ENCODE peak calls at places on chromosomes 12 and 14, in four cellular contexts. U, M, G and Q are unnamed samples.

GRCh38 chr12:101076940-101077351 is 133.1 kb downstream of the SLC5A8 start:
- DNase-seq in U (no peak), G (no peak), M (no peak), Q (no peak)

GRCh38 chr12:102452605-102453004 is 27.8 kb downstream of the IGF1 start:
- DNase-seq in U (no peak), M (no peak), G (no peak), Q (no peak)

GRCh38 chr12:117853600-117853999 is 115.2 kb downstream of the KSR2 start:
- DNase-seq in G (no peak), U (no peak), M (no peak), Q (no peak)

GRCh38 chr14:104872469-104873341 is 7.6 kb downstream of the CEP170B start:
- DNase-seq in G (no peak), U (no peak), M (no peak), Q (no peak)

GRCh38 chr14:34562776-34563150 is 23.3 kb upstream of the EAPP start:
- DNase-seq in U (no peak), G (no peak), M (no peak), Q (no peak)

GRCh38 chr14:61174395-61175386 is 106.4 kb downstream of the TMEM30B start:
- DNase-seq in G (no peak), U (no peak), M (no peak), Q (no peak)

GRCh38 chr14:50060871-50061663 is 55.3 kb downstream of the VCPKMT start:
- DNase-seq in U (no peak), G (no peak), M (peak; percentile 68), Q (peak; percentile 73)

GRCh38 chr14:31025335-31026075 is at the start of gene AP4S1:
- DNase-seq in G (no peak), M (peak; percentile 42), U (peak; percentile 19), Q (no peak)

GRCh38 chr14:21202463-21203358 is 46.8 kb upstream of the OR5AU1 start:
- DNase-seq in U (no peak), M (no peak), G (no peak), Q (peak; percentile 9)

GRCh38 chr12:9751204-9752144 is 9.2 kb downstream of the CD69 start:
- DNase-seq in U (no peak), G (no peak), M (peak; percentile 24), Q (peak; percentile 41)

GRCh38 chr12:5806376-5807089 is 138.5 kb downstream of the ANO2 start:
- DNase-seq in G (no peak), M (no peak), U (no peak), Q (no peak)

GRCh38 chr12:13428538-13429265 is 232.2 kb downstream of the EMP1 start:
- DNase-seq in G (no peak), M (no peak), U (no peak), Q (no peak)

GRCh38 chr12:14601692-14602091 is 34.0 kb upstream of the PLBD1 start:
- DNase-seq in M (no peak), U (no peak), G (no peak), Q (no peak)

GRCh38 chr12:23098110-23099049 is 473.4 kb downstream of the ETNK1 start:
- DNase-seq in G (no peak), U (no peak), M (no peak), Q (no peak)

GRCh38 chr12:63966603-63966975 is 122.1 kb downstream of the SRGAP1 start:
- DNase-seq in G (no peak), U (no peak), M (no peak), Q (no peak)

GRCh38 chr12:78392918-78393317 is 471.7 kb upstream of the SYT1 start:
- DNase-seq in M (no peak), G (no peak), U (no peak), Q (no peak)

GRCh38 chr12:115433014-115433634 is 749.1 kb upstream of the TBX3 start:
- DNase-seq in M (no peak), U (no peak), G (no peak), Q (no peak)

GRCh38 chr12:121628037-121628436 is 1.7 kb downstream of the ORAI1 start:
- DNase-seq in M (peak; percentile 13), U (no peak), G (no peak), Q (peak; percentile 12)

GRCh38 chr12:49039421-49040363 is 20.9 kb downstream of the KMT2D start:
- DNase-seq in U (no peak), G (no peak), M (no peak), Q (no peak)

GRCh38 chr12:56987551-56988053 is 18.7 kb downstream of the ZBTB39 start:
- DNase-seq in U (peak; percentile 54), G (no peak), M (peak; percentile 81), Q (peak; percentile 54)

GRCh38 chr14:101854366-101854765 is 92.9 kb downstream of the PPP2R5C start:
- DNase-seq in G (no peak), U (no peak), M (no peak), Q (peak; percentile 51)

GRCh38 chr12:56628671-56629458 is 1.3 kb downstream of the BAZ2A start:
- DNase-seq in M (peak; percentile 18), U (no peak), G (no peak), Q (no peak)

GRCh38 chr12:50508420-50508819 is 3.6 kb downstream of the DIP2B start:
- DNase-seq in U (no peak), M (no peak), G (no peak), Q (no peak)

GRCh38 chr14:64760146-64760755 is 56.0 kb downstream of the PLEKHG3 start:
- DNase-seq in G (no peak), M (peak; percentile 69), U (peak; percentile 70), Q (peak; percentile 32)

GRCh38 chr12:120230326-120230973 is 29.5 kb upstream of the RPLP0 start:
- DNase-seq in G (no peak), U (no peak), M (peak; percentile 84), Q (no peak)

GRCh38 chr12:68007466-68007865 is 18.2 kb downstream of the IFNG-AS1 start:
- DNase-seq in M (no peak), G (no peak), U (no peak), Q (no peak)

GRCh38 chr12:121036810-121037326 is 2.2 kb downstream of the OASL start:
- DNase-seq in G (no peak), U (no peak), M (no peak), Q (no peak)

GRCh38 chr12:86122846-86123468 is 133.2 kb downstream of the MGAT4C start:
- DNase-seq in M (no peak), G (no peak), U (no peak), Q (no peak)

GRCh38 chr12:112421363-112421762 is 2.6 kb downstream of the PTPN11 start:
- DNase-seq in M (no peak), G (no peak), U (no peak), Q (no peak)

GRCh38 chr14:37384870-37385596 is 187.3 kb downstream of the MIPOL1 start:
- DNase-seq in G (no peak), M (no peak), U (no peak), Q (no peak)

GRCh38 chr12:48542300-48542928 is 17.0 kb downstream of the OR8S1 start:
- DNase-seq in M (peak; percentile 50), G (no peak), U (no peak), Q (peak; percentile 21)

GRCh38 chr12:49706351-49707126 is 666 bp downstream of the FMNL3 start:
- DNase-seq in M (peak; percentile 60), U (no peak), G (no peak), Q (no peak)

GRCh38 chr12:48980953-48981756 is 3.0 kb downstream of the WNT1 start:
- DNase-seq in M (peak; percentile 43), G (no peak), U (no peak), Q (no peak)

GRCh38 chr14:104870368-104871144 is 5.5 kb downstream of the CEP170B start:
- DNase-seq in M (no peak), G (no peak), U (no peak), Q (peak; percentile 29)

GRCh38 chr12:14961466-14962155 is at the start of gene ARHGDIB:
- DNase-seq in M (no peak), U (no peak), G (peak; percentile 87), Q (peak; percentile 94)

GRCh38 chr12:78703820-78704525 is 160.6 kb upstream of the SYT1 start:
- DNase-seq in M (no peak), G (no peak), U (no peak), Q (no peak)

GRCh38 chr12:108623577-108623976 is 10.1 kb downstream of the SELPLG start:
- DNase-seq in U (no peak), M (no peak), G (no peak), Q (no peak)

GRCh38 chr12:108620236-108620879 is 13.3 kb downstream of the SELPLG start:
- DNase-seq in G (no peak), U (no peak), M (no peak), Q (peak; percentile 81)

GRCh38 chr12:108621161-108621560 is 12.5 kb downstream of the SELPLG start:
- DNase-seq in U (no peak), M (no peak), G (no peak), Q (no peak)

GRCh38 chr12:108622921-108623514 is 10.7 kb downstream of the SELPLG start:
- DNase-seq in M (no peak), U (no peak), G (no peak), Q (no peak)

DNA sequence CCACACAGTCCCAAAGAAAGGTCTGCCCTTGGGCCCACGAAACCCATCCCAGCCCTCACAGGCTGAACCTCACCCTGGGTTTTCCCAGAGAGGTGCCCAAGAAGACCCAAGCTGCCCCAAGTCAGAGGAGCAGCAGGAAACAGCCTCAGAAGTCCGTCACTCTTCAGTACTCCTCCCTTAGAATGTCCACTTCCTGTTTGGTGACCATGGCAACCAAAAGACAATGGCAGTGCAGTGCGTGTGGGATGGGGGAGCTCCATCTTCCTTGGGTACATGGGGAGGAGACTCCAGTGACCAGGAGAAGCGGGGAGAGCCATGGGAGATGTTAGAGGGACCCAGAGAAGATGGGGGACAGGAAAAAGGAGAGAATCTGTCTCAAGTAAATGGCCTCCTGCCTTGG is 11.3 kb downstream of the SELPLG start:
- DNase-seq in M (peak; percentile 36), G (no peak), U (no peak), Q (peak; percentile 41)
- TF ChIP-seq POLR2AphosphoS5 in M (no peak), G (no peak), U (no peak), Q (no peak)

GRCh38 chr14:103521438-103521961 is 1.1 kb downstream of the CKB start:
- DNase-seq in M (peak; percentile 66), U (no peak), G (no peak), Q (no peak)
- TF ChIP-seq SPI1 in M (no peak), U (no peak), G (no peak), Q (no peak)

GRCh38 chr12:12099102-12099501 is 28.4 kb downstream of the BCL2L14 start:
- DNase-seq in G (no peak), U (no peak), M (no peak), Q (no peak)
- TF ChIP-seq POLR2AphosphoS5 in G (no peak), U (no peak), M (no peak), Q (no peak)

DNA sequence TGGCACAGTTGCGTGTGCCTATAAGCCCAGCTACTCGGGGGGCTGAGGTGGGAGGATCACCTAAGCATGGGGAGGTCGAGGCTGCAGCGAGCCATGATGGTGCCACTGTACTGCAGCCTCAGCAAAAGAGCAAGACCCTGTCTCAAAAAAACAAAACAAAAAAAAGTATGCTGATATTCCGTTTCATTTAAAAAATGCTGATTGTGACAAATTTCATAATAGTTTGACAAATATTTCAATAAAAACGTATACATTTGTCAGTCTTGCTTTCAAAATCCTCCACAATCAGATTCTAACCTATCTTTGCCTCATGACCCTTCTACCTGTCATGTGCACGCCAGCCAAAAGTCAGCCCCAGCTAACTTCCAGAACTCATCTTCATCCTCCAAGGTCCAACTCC is 9.8 kb downstream of the USP44 start:
- DNase-seq in M (no peak), G (no peak), U (no peak), Q (no peak)
- TF ChIP-seq SPI1 in M (no peak), G (no peak), U (no peak), Q (no peak)

DNA sequence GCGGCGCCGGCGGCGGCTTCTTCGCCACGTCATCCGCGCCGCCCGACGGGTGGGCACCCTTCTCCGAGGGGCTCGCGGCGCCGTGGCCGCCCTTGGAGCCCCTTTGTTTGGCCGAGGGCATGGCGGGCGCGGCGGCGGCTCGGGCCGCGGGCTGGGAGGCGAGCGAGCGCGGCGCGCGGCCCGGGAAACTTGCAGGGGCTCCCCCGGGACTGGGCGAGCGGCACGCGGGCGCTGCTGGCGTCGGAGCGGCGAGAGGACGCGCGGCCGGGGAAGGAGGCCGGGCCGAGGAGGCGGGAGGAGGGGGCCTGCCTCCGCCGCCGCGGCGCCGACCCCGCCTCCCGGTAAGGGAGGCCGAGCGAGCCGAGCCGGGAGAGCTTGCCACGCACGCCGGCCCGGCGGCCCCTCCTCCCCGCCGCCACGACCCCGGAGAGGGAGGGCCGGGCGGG is at the start of gene CKAP4:
- DNase-seq in G (no peak), U (peak; percentile 73), M (peak; percentile 67), Q (no peak)
- TF ChIP-seq POLR2AphosphoS5 in G (no peak), U (no peak), M (no peak), Q (no peak)